ENCODE peak calls at places on chromosomes 4 and X, in six cellular contexts. W is progenitor cell of endocrine pancreas, D is nucleus accumbens, G is hypothalamus, C is NCI-H2171 treated with DMSO at 0.1 percent for 48 hours, F is AML-193. R is an unnamed sample.

GRCh38 chr4:658031-658667 is 15.9 kb downstream of the ATP5ME start:
- DNase-seq in G (no peak), D (no peak), C (no peak), W (no peak), F (no peak), R (no peak)

GRCh38 chr4:91916219-91916618 is 387.5 kb upstream of the GRID2 start:
- DNase-seq in F (no peak), G (no peak), W (no peak), D (no peak), C (no peak), R (no peak)

GRCh38 chr4:77927991-77928925 is 65.6 kb downstream of the MRPL1 start:
- DNase-seq in C (peak; percentile 52), D (no peak), F (no peak), W (no peak), G (no peak), R (no peak)

GRCh38 chr4:145876531-145877180 is 62.0 kb downstream of the ZNF827 start:
- DNase-seq in W (no peak), D (no peak), C (no peak), F (no peak), G (no peak), R (no peak)

GRCh38 chrX:19347916-19348315 is 4.2 kb downstream of the PDHA1 start:
- DNase-seq in D (no peak), G (no peak), W (no peak), F (no peak), C (no peak), R (no peak)

GRCh38 chr4:186707996-186708395 is 15.7 kb downstream of the FAT1 start:
- DNase-seq in W (no peak), G (no peak), C (no peak), D (no peak), F (no peak), R (no peak)

GRCh38 chr4:5051692-5052423 is 578 bp downstream of the STK32B start:
- DNase-seq in C (no peak), F (no peak), W (no peak), G (no peak), D (no peak), R (peak; percentile 55)

GRCh38 chr4:110793381-110793801 is 170.5 kb upstream of the PITX2 start:
- DNase-seq in F (no peak), G (no peak), D (no peak), C (no peak), W (no peak), R (no peak)

GRCh38 chr4:7017446-7018048 is 25.6 kb upstream of the TADA2B start:
- DNase-seq in D (peak; percentile 21), G (no peak), F (no peak), C (no peak), W (no peak), R (no peak)

GRCh38 chr4:150078041-150078995 is at the start of gene DCLK2:
- DNase-seq in G (peak; percentile 81), D (peak; percentile 82), C (peak; percentile 67), F (no peak), W (peak; percentile 49), R (peak; percentile 57)

GRCh38 chrX:84729809-84730208 is 227.6 kb upstream of the HDX start:
- DNase-seq in F (peak; percentile 3), C (peak; percentile 51), D (no peak), G (no peak), W (no peak), R (peak; percentile 26)

GRCh38 chr4:5892321-5893012 is 419 bp downstream of the CRMP1 start:
- DNase-seq in D (no peak), W (no peak), G (no peak), C (no peak), F (no peak), R (no peak)

GRCh38 chr4:100100985-100101384 is 89.3 kb downstream of the DDIT4L start:
- DNase-seq in C (no peak), G (no peak), W (no peak), F (no peak), D (no peak), R (no peak)

GRCh38 chrX:17403231-17403691 is 28.3 kb downstream of the NHS start:
- DNase-seq in C (no peak), F (no peak), W (no peak), G (no peak), D (no peak), R (no peak)

GRCh38 chr4:122865421-122865820 is 38.8 kb downstream of the FGF2 start:
- DNase-seq in C (no peak), F (no peak), G (no peak), W (no peak), D (no peak), R (no peak)

GRCh38 chr4:121108557-121108956 is 36.2 kb upstream of the NDNF start:
- DNase-seq in W (no peak), F (no peak), C (no peak), G (no peak), D (no peak), R (no peak)

GRCh38 chr4:146335763-146336412 is 121.5 kb downstream of the REELD1 start:
- DNase-seq in F (no peak), G (no peak), D (no peak), C (no peak), W (no peak), R (no peak)

GRCh38 chrX:110108381-110108796 is 105.5 kb downstream of the TMEM164 start:
- DNase-seq in C (no peak), D (no peak), G (no peak), W (no peak), F (peak; percentile 90), R (no peak)

GRCh38 chrX:102044496-102044895 is 81.0 kb upstream of the TCEAL2 start:
- DNase-seq in G (no peak), D (no peak), W (no peak), C (no peak), F (no peak), R (no peak)

GRCh38 chrX:151736685-151737084 is 2.1 kb downstream of the CNGA2 start:
- DNase-seq in D (no peak), W (no peak), F (no peak), G (no peak), C (no peak), R (no peak)

GRCh38 chr4:26197018-26197779 is 123.6 kb upstream of the RBPJ start:
- DNase-seq in D (no peak), W (no peak), C (no peak), F (peak; percentile 93), G (no peak), R (no peak)

GRCh38 chr4:139419388-139419914 is 34.5 kb upstream of the RAB33B start:
- DNase-seq in G (no peak), C (peak; percentile 70), W (no peak), D (no peak), F (peak; percentile 94), R (no peak)

GRCh38 chr4:183492791-183493221 is 12.1 kb upstream of the ING2 start:
- DNase-seq in W (no peak), D (no peak), G (no peak), F (no peak), C (no peak), R (no peak)

GRCh38 chr4:157821814-157822213 is 351.0 kb downstream of the GASK1B start:
- DNase-seq in C (no peak), W (no peak), D (no peak), G (no peak), F (no peak), R (no peak)

R was measured in WTC11.